ENCODE peak calls at places on chromosomes 6 and 20, in nine cellular contexts. One of them, this sample, is unnamed. For H3K27me3 and H3K4me1, the result is how much of the 10 kb centered on the place peaks cover.

GRCh38 chr6:78259935-78260334 is 607.1 kb downstream of the MEI4 start:
- DNase-seq in CD4-positive, CD25-positive, alpha-beta regulatory T cell: no peak
- DNase-seq in upper lobe of left lung: no peak
- DNase-seq in IMR-90: no peak
- DNase-seq in SK-N-SH: no peak
- DNase-seq in cardiac muscle cell: no peak
- DNase-seq in prostate gland: no peak
- DNase-seq in lung: no peak
- DNase-seq in mammary epithelial cell: no peak
- DNase-seq in this sample: no peak

GRCh38 chr6:10621847-10622246 is 72.6 kb downstream of the C6orf52 start:
- DNase-seq in prostate gland: no peak
- DNase-seq in upper lobe of left lung: no peak
- DNase-seq in lung: no peak
- DNase-seq in cardiac muscle cell: no peak
- DNase-seq in CD4-positive, CD25-positive, alpha-beta regulatory T cell: no peak
- DNase-seq in mammary epithelial cell: no peak
- DNase-seq in SK-N-SH: no peak
- DNase-seq in IMR-90: no peak
- DNase-seq in this sample: no peak

GRCh38 chr20:19265646-19266374 is 53.4 kb downstream of the SLC24A3 start:
- DNase-seq in IMR-90: no peak
- DNase-seq in mammary epithelial cell: no peak
- DNase-seq in prostate gland: no peak
- DNase-seq in upper lobe of left lung: no peak
- DNase-seq in SK-N-SH: peak
- DNase-seq in cardiac muscle cell: peak
- DNase-seq in CD4-positive, CD25-positive, alpha-beta regulatory T cell: no peak
- DNase-seq in lung: no peak
- DNase-seq in this sample: peak

GRCh38 chr20:45993197-45993951 is 15.3 kb upstream of the MMP9 start:
- DNase-seq in lung: no peak
- DNase-seq in CD4-positive, CD25-positive, alpha-beta regulatory T cell: no peak
- DNase-seq in SK-N-SH: peak
- DNase-seq in IMR-90: peak
- DNase-seq in prostate gland: no peak
- DNase-seq in upper lobe of left lung: no peak
- DNase-seq in mammary epithelial cell: peak
- DNase-seq in cardiac muscle cell: peak
- DNase-seq in this sample: peak

GRCh38 chr6:54130179-54130578 is 18.9 kb downstream of the MLIP start:
- DNase-seq in prostate gland: no peak
- DNase-seq in lung: no peak
- DNase-seq in SK-N-SH: no peak
- DNase-seq in IMR-90: no peak
- DNase-seq in cardiac muscle cell: no peak
- DNase-seq in mammary epithelial cell: no peak
- DNase-seq in CD4-positive, CD25-positive, alpha-beta regulatory T cell: no peak
- DNase-seq in upper lobe of left lung: no peak
- DNase-seq in this sample: no peak

GRCh38 chr6:132813173-132813856 is 1.1 kb upstream of the RPS12 start:
- DNase-seq in prostate gland: peak
- DNase-seq in cardiac muscle cell: peak
- DNase-seq in lung: peak
- DNase-seq in SK-N-SH: no peak
- DNase-seq in IMR-90: no peak
- DNase-seq in CD4-positive, CD25-positive, alpha-beta regulatory T cell: no peak
- DNase-seq in mammary epithelial cell: peak
- DNase-seq in upper lobe of left lung: peak
- DNase-seq in this sample: peak

GRCh38 chr6:56949261-56949660 is 5.6 kb upstream of the BEND6 start:
- DNase-seq in mammary epithelial cell: no peak
- DNase-seq in lung: no peak
- DNase-seq in IMR-90: peak
- DNase-seq in prostate gland: no peak
- DNase-seq in CD4-positive, CD25-positive, alpha-beta regulatory T cell: no peak
- DNase-seq in cardiac muscle cell: no peak
- DNase-seq in SK-N-SH: no peak
- DNase-seq in upper lobe of left lung: no peak
- DNase-seq in this sample: no peak

GRCh38 chr6:42572523-42572922 is 8.7 kb downstream of the UBR2 start:
- DNase-seq in IMR-90: no peak
- DNase-seq in prostate gland: no peak
- DNase-seq in mammary epithelial cell: no peak
- DNase-seq in CD4-positive, CD25-positive, alpha-beta regulatory T cell: no peak
- DNase-seq in lung: no peak
- DNase-seq in cardiac muscle cell: no peak
- DNase-seq in upper lobe of left lung: no peak
- DNase-seq in SK-N-SH: no peak
- DNase-seq in this sample: no peak

GRCh38 chr20:1829531-1829930 is 65.7 kb upstream of the SIRPA start:
- DNase-seq in cardiac muscle cell: no peak
- DNase-seq in IMR-90: no peak
- DNase-seq in SK-N-SH: no peak
- DNase-seq in mammary epithelial cell: no peak
- DNase-seq in lung: no peak
- DNase-seq in CD4-positive, CD25-positive, alpha-beta regulatory T cell: no peak
- DNase-seq in upper lobe of left lung: no peak
- DNase-seq in prostate gland: no peak
- DNase-seq in this sample: no peak

GRCh38 chr20:18388860-18389259 is 78.0 kb downstream of the DZANK1 start:
- DNase-seq in IMR-90: peak
- DNase-seq in lung: no peak
- DNase-seq in SK-N-SH: no peak
- DNase-seq in cardiac muscle cell: no peak
- DNase-seq in upper lobe of left lung: no peak
- DNase-seq in CD4-positive, CD25-positive, alpha-beta regulatory T cell: no peak
- DNase-seq in mammary epithelial cell: peak
- DNase-seq in prostate gland: no peak
- DNase-seq in this sample: peak

GRCh38 chr6:107658920-107659879 is 164.9 kb downstream of the SCML4 start:
- DNase-seq in SK-N-SH: no peak
- DNase-seq in upper lobe of left lung: peak
- DNase-seq in lung: no peak
- DNase-seq in IMR-90: peak
- DNase-seq in mammary epithelial cell: no peak
- DNase-seq in prostate gland: no peak
- DNase-seq in CD4-positive, CD25-positive, alpha-beta regulatory T cell: no peak
- DNase-seq in cardiac muscle cell: no peak
- DNase-seq in this sample: no peak

DNA sequence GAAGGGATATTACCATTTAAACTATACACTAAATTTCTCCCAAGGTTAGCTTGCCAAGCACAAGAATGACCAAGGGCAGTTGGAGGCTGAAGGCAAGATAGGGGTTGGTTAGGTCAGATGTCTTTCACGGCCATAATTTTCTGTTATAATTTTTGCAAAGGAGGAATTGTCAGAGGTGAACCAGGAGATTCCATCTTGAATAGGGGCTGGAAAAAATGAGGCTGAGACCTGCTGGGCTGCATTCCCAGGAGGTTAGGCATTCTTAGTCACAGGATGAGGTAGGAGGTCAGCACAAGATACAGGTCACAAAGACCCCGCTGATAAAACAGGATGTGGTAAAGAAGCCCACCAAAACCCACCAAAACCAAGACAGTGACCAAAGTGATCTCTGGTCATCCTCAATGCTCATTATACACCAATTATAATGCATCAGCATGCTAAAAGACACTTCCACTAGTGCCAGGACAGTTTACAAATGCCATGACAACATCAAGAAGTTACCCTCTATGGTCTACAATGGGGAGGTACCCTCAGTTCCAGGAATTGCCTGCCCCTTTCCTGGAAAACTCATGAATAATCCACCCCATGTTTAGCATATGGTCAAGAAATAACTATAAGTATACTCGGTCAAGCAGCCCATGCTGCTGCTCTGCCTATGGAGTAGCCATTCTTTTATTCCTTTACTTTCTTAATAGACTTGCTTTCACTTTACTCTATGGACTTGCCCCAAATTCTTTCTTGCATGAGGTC is 371.8 kb upstream of the SULF2 start:
- DNase-seq in CD4-positive, CD25-positive, alpha-beta regulatory T cell: no peak
- DNase-seq in prostate gland: no peak
- DNase-seq in mammary epithelial cell: no peak
- DNase-seq in lung: no peak
- DNase-seq in cardiac muscle cell: no peak
- DNase-seq in SK-N-SH: no peak
- DNase-seq in IMR-90: no peak
- DNase-seq in upper lobe of left lung: no peak
- DNase-seq in this sample: no peak
- H3K27me3 ChIP-seq in CD4-positive, CD25-positive, alpha-beta regulatory T cell: under half
- H3K27me3 ChIP-seq in prostate gland: under half
- H3K27me3 ChIP-seq in mammary epithelial cell: under half
- H3K27me3 ChIP-seq in lung: under half
- H3K27me3 ChIP-seq in cardiac muscle cell: under half
- H3K27me3 ChIP-seq in SK-N-SH: under half
- H3K27me3 ChIP-seq in IMR-90: under half
- H3K27me3 ChIP-seq in upper lobe of left lung: under half
- H3K27me3 ChIP-seq in this sample: under half

GRCh38 chr6:137870286-137870685 is 3.2 kb downstream of the TNFAIP3 start:
- DNase-seq in IMR-90: no peak
- DNase-seq in cardiac muscle cell: no peak
- DNase-seq in lung: no peak
- DNase-seq in SK-N-SH: no peak
- DNase-seq in upper lobe of left lung: no peak
- DNase-seq in mammary epithelial cell: no peak
- DNase-seq in prostate gland: no peak
- DNase-seq in CD4-positive, CD25-positive, alpha-beta regulatory T cell: no peak
- DNase-seq in this sample: no peak

GRCh38 chr6:137870744-137871247 is 3.7 kb downstream of the TNFAIP3 start:
- DNase-seq in CD4-positive, CD25-positive, alpha-beta regulatory T cell: no peak
- DNase-seq in cardiac muscle cell: no peak
- DNase-seq in mammary epithelial cell: peak
- DNase-seq in upper lobe of left lung: no peak
- DNase-seq in prostate gland: no peak
- DNase-seq in IMR-90: peak
- DNase-seq in lung: no peak
- DNase-seq in SK-N-SH: no peak
- DNase-seq in this sample: no peak

GRCh38 chr6:137868721-137869631 is 1.9 kb downstream of the TNFAIP3 start:
- DNase-seq in IMR-90: no peak
- DNase-seq in CD4-positive, CD25-positive, alpha-beta regulatory T cell: no peak
- DNase-seq in prostate gland: no peak
- DNase-seq in lung: no peak
- DNase-seq in cardiac muscle cell: no peak
- DNase-seq in upper lobe of left lung: no peak
- DNase-seq in SK-N-SH: no peak
- DNase-seq in mammary epithelial cell: peak
- DNase-seq in this sample: no peak

GRCh38 chr6:137871299-137871698 is 4.2 kb downstream of the TNFAIP3 start:
- DNase-seq in CD4-positive, CD25-positive, alpha-beta regulatory T cell: no peak
- DNase-seq in SK-N-SH: no peak
- DNase-seq in mammary epithelial cell: no peak
- DNase-seq in cardiac muscle cell: no peak
- DNase-seq in lung: no peak
- DNase-seq in prostate gland: no peak
- DNase-seq in IMR-90: no peak
- DNase-seq in upper lobe of left lung: no peak
- DNase-seq in this sample: no peak

GRCh38 chr6:137869781-137870180 is 2.7 kb downstream of the TNFAIP3 start:
- DNase-seq in CD4-positive, CD25-positive, alpha-beta regulatory T cell: no peak
- DNase-seq in mammary epithelial cell: no peak
- DNase-seq in upper lobe of left lung: no peak
- DNase-seq in lung: no peak
- DNase-seq in cardiac muscle cell: no peak
- DNase-seq in IMR-90: no peak
- DNase-seq in prostate gland: no peak
- DNase-seq in SK-N-SH: no peak
- DNase-seq in this sample: no peak
- H3K4me1 ChIP-seq in CD4-positive, CD25-positive, alpha-beta regulatory T cell: under half
- H3K4me1 ChIP-seq in mammary epithelial cell: half or more
- H3K4me1 ChIP-seq in upper lobe of left lung: under half
- H3K4me1 ChIP-seq in lung: under half
- H3K4me1 ChIP-seq in cardiac muscle cell: under half
- H3K4me1 ChIP-seq in IMR-90: under half
- H3K4me1 ChIP-seq in prostate gland: under half
- H3K4me1 ChIP-seq in SK-N-SH: under half
- H3K4me1 ChIP-seq in this sample: half or more

GRCh38 chr6:33015798-33016197 is 6.4 kb upstream of the HLA-DOA start:
- DNase-seq in CD4-positive, CD25-positive, alpha-beta regulatory T cell: no peak
- DNase-seq in lung: no peak
- DNase-seq in mammary epithelial cell: no peak
- DNase-seq in cardiac muscle cell: no peak
- DNase-seq in SK-N-SH: no peak
- DNase-seq in prostate gland: no peak
- DNase-seq in IMR-90: no peak
- DNase-seq in upper lobe of left lung: peak
- DNase-seq in this sample: no peak
- H3K27me3 ChIP-seq in CD4-positive, CD25-positive, alpha-beta regulatory T cell: under half
- H3K27me3 ChIP-seq in lung: under half
- H3K27me3 ChIP-seq in mammary epithelial cell: under half
- H3K27me3 ChIP-seq in cardiac muscle cell: under half
- H3K27me3 ChIP-seq in SK-N-SH: half or more
- H3K27me3 ChIP-seq in prostate gland: under half
- H3K27me3 ChIP-seq in IMR-90: under half
- H3K27me3 ChIP-seq in upper lobe of left lung: under half
- H3K27me3 ChIP-seq in this sample: under half

GRCh38 chr6:152164957-152165356 is 357.5 kb downstream of the ESR1 start:
- DNase-seq in IMR-90: no peak
- DNase-seq in mammary epithelial cell: no peak
- DNase-seq in CD4-positive, CD25-positive, alpha-beta regulatory T cell: no peak
- DNase-seq in upper lobe of left lung: no peak
- DNase-seq in prostate gland: no peak
- DNase-seq in cardiac muscle cell: no peak
- DNase-seq in SK-N-SH: no peak
- DNase-seq in lung: no peak
- DNase-seq in this sample: no peak

GRCh38 chr6:152170702-152171667 is 363.5 kb downstream of the ESR1 start:
- DNase-seq in cardiac muscle cell: no peak
- DNase-seq in mammary epithelial cell: no peak
- DNase-seq in CD4-positive, CD25-positive, alpha-beta regulatory T cell: peak
- DNase-seq in lung: no peak
- DNase-seq in IMR-90: peak
- DNase-seq in upper lobe of left lung: no peak
- DNase-seq in SK-N-SH: no peak
- DNase-seq in prostate gland: no peak
- DNase-seq in this sample: no peak

GRCh38 chr6:152170313-152170701 is 362.8 kb downstream of the ESR1 start:
- DNase-seq in prostate gland: no peak
- DNase-seq in upper lobe of left lung: no peak
- DNase-seq in lung: no peak
- DNase-seq in SK-N-SH: no peak
- DNase-seq in mammary epithelial cell: no peak
- DNase-seq in CD4-positive, CD25-positive, alpha-beta regulatory T cell: no peak
- DNase-seq in cardiac muscle cell: no peak
- DNase-seq in IMR-90: no peak
- DNase-seq in this sample: no peak

GRCh38 chr6:152167639-152168603 is 360.4 kb downstream of the ESR1 start:
- DNase-seq in IMR-90: no peak
- DNase-seq in CD4-positive, CD25-positive, alpha-beta regulatory T cell: no peak
- DNase-seq in prostate gland: no peak
- DNase-seq in SK-N-SH: no peak
- DNase-seq in upper lobe of left lung: no peak
- DNase-seq in cardiac muscle cell: peak
- DNase-seq in lung: no peak
- DNase-seq in mammary epithelial cell: no peak
- DNase-seq in this sample: no peak

DNA sequence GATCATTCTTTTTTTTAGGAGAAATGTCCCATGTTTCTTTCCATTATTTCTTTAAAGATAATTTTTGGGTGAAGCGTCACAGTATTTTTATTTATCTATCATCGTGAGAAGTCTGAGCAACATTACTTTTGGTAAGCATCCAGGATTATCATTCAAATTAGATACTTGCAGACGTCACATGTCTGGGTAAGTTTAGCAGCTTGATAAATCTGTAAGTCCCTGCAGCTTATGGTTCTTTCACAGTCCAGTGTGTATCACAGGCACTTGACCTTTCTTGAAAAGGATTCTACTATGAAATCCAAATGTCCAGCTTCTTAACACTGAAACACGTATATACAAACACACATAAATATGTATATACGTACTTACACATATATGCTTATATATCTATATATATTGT is 359.4 kb downstream of the ESR1 start:
- DNase-seq in prostate gland: no peak
- DNase-seq in lung: no peak
- DNase-seq in IMR-90: no peak
- DNase-seq in upper lobe of left lung: no peak
- DNase-seq in SK-N-SH: no peak
- DNase-seq in mammary epithelial cell: no peak
- DNase-seq in cardiac muscle cell: no peak
- DNase-seq in CD4-positive, CD25-positive, alpha-beta regulatory T cell: no peak
- DNase-seq in this sample: no peak
- H3K4me1 ChIP-seq in prostate gland: under half
- H3K4me1 ChIP-seq in lung: under half
- H3K4me1 ChIP-seq in IMR-90: under half
- H3K4me1 ChIP-seq in upper lobe of left lung: under half
- H3K4me1 ChIP-seq in SK-N-SH: under half
- H3K4me1 ChIP-seq in mammary epithelial cell: under half
- H3K4me1 ChIP-seq in cardiac muscle cell: under half
- H3K4me1 ChIP-seq in CD4-positive, CD25-positive, alpha-beta regulatory T cell: under half
- H3K4me1 ChIP-seq in this sample: under half

This sample was measured in Caco-2.